ENCODE peak calls at places on chromosomes 5 and 9, in six cellular contexts. A is ovary, R is astrocyte, T is adrenal gland, F is pancreas, C is lower leg skin. N is an unnamed sample.

GRCh38 chr9:91727316-91727861 is 222.6 kb downstream of the ROR2 start:
- DNase-seq in F (peak; percentile 49), A (no peak), C (no peak), R (no peak), T (peak; percentile 56), N (no peak)

GRCh38 chr9:36112516-36112915 is 24.0 kb upstream of the GLIPR2 start:
- DNase-seq in R (no peak), F (no peak), T (no peak), C (no peak), A (no peak), N (no peak)

GRCh38 chr9:90974007-90974406 is 172.4 kb downstream of the SYK start:
- DNase-seq in F (no peak), R (peak; percentile 42), T (no peak), A (no peak), C (no peak), N (no peak)

GRCh38 chr5:42268630-42269029 is 154.6 kb upstream of the GHR start:
- DNase-seq in R (peak; percentile 14), A (no peak), T (no peak), C (no peak), F (no peak), N (no peak)

GRCh38 chr5:3352711-3353110 is 242.9 kb upstream of the IRX1 start:
- DNase-seq in T (no peak), R (no peak), F (no peak), A (no peak), C (no peak), N (no peak)

GRCh38 chr9:98917691-98918487 is 25.8 kb upstream of the COL15A1 start:
- DNase-seq in F (peak; percentile 68), C (no peak), A (peak; percentile 45), R (no peak), T (peak; percentile 51), N (no peak)

GRCh38 chr9:85040141-85040540 is 370.6 kb downstream of the NTRK2 start:
- DNase-seq in R (no peak), F (no peak), T (no peak), A (no peak), C (no peak), N (no peak)

GRCh38 chr5:166430491-166431319 is 1860.7 kb upstream of the WWC1 start:
- DNase-seq in C (no peak), F (no peak), T (no peak), R (no peak), A (no peak), N (no peak)

GRCh38 chr9:127014210-127014609 is 99.6 kb downstream of the RALGPS1 start:
- DNase-seq in A (no peak), C (no peak), F (no peak), R (peak; percentile 14), T (no peak), N (no peak)

GRCh38 chr5:33921005-33921404 is 15.2 kb upstream of the RXFP3 start:
- DNase-seq in R (no peak), A (no peak), T (no peak), C (no peak), F (no peak), N (no peak)

GRCh38 chr5:61257421-61257820 is 74.6 kb upstream of the ZSWIM6 start:
- DNase-seq in F (no peak), R (peak; percentile 18), C (no peak), A (no peak), T (no peak), N (no peak)

GRCh38 chr9:27117489-27118135 is 8.6 kb downstream of the TEK start:
- DNase-seq in C (peak; percentile 63), F (peak; percentile 23), T (peak; percentile 67), A (no peak), R (peak; percentile 59), N (no peak)

GRCh38 chr9:5453673-5454072 is 3.3 kb downstream of the CD274 start:
- DNase-seq in C (no peak), A (no peak), T (no peak), F (no peak), R (no peak), N (no peak)

GRCh38 chr9:120187758-120188157 is 392.2 kb downstream of the CDK5RAP2 start:
- DNase-seq in A (no peak), T (no peak), F (no peak), C (no peak), R (no peak), N (no peak)

GRCh38 chr9:101485873-101486692 is 47.6 kb upstream of the RNF20 start:
- DNase-seq in R (no peak), F (peak; percentile 48), A (peak; percentile 69), T (peak; percentile 38), C (no peak), N (no peak)

GRCh38 chr9:121187681-121188305 is 13.9 kb downstream of the RAB14 start:
- DNase-seq in F (no peak), T (no peak), C (no peak), A (no peak), R (peak; percentile 32), N (no peak)

GRCh38 chr9:108412755-108413154 is 443.0 kb downstream of the ACTL7B start:
- DNase-seq in F (no peak), R (no peak), C (no peak), T (no peak), A (no peak), N (no peak)

GRCh38 chr9:78114581-78114980 is 83.0 kb upstream of the GNAQ start:
- DNase-seq in C (no peak), A (no peak), F (no peak), T (no peak), R (no peak), N (no peak)

GRCh38 chr5:56259002-56259511 is 25.9 kb upstream of the ANKRD55 start:
- DNase-seq in A (no peak), C (no peak), T (no peak), R (peak; percentile 96), F (no peak), N (peak; percentile 87)

GRCh38 chr9:77019810-77020437 is 469 bp downstream of the FOXB2 start:
- DNase-seq in A (no peak), C (no peak), T (no peak), F (no peak), R (no peak), N (no peak)

GRCh38 chr9:120480707-120481106 is 99.3 kb downstream of the CDK5RAP2 start:
- DNase-seq in F (no peak), A (no peak), C (peak; percentile 29), R (no peak), T (peak; percentile 47), N (no peak)

GRCh38 chr9:83708515-83709158 is 879 bp upstream of the UBQLN1 start:
- DNase-seq in A (no peak), R (peak; percentile 33), C (peak; percentile 88), F (peak; percentile 70), T (peak; percentile 89), N (peak; percentile 7)

GRCh38 chr5:28275931-28276330 is 1237.5 kb upstream of the CDH9 start:
- DNase-seq in A (no peak), T (no peak), C (no peak), F (no peak), R (no peak), N (no peak)

DNA sequence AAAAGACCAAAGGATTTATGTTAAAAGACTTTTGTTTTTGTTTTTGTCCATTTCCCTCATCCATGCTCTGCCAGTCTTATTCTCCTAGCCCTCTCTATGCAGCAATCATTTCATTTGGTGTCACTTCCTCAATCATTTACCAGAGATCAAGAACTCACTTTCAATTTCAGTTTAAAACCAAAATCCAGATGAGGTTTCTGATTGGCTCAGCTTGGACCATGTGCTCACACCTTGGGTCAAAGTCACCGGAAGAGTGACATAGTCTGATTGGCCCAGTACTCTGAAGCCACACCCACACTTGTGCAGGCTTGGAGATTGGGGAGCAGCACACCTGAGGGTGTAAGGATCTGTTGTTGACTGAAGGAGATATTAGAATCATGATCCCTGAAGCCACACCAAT is 79.6 kb downstream of the TLR4 start:
- DNase-seq in C (no peak), T (no peak), F (no peak), R (no peak), A (no peak), N (no peak)
- H3K4me3 ChIP-seq in C (no peak overlapping the region), T (peak overlapping the region; percentile 50), F (no peak overlapping the region), R (no peak overlapping the region), A (no peak overlapping the region), N (no peak overlapping the region)

GRCh38 chr9:87909310-87910041 is 8.3 kb upstream of the SPATA31C1 start:
- DNase-seq in A (no peak), F (peak; percentile 93), R (no peak), C (no peak), T (no peak), N (no peak)
- TF ChIP-seq CTCF in A (no peak), F (no peak), R (no peak), C (no peak), T (no peak), N (no peak)

GRCh38 chr5:173234129-173234793 is 745 bp downstream of the NKX2-5 start:
- DNase-seq in R (no peak), A (no peak), F (no peak), T (no peak), C (no peak), N (no peak)

GRCh38 chr5:173231381-173231766 is 3.6 kb downstream of the NKX2-5 start:
- DNase-seq in F (no peak), C (no peak), R (no peak), A (no peak), T (no peak), N (no peak)

GRCh38 chr5:173231996-173232498 is 3.0 kb downstream of the NKX2-5 start:
- DNase-seq in C (no peak), F (no peak), R (no peak), T (no peak), A (no peak), N (no peak)

GRCh38 chr5:173232499-173233346 is 2.3 kb downstream of the NKX2-5 start:
- DNase-seq in A (no peak), C (no peak), T (no peak), F (no peak), R (no peak), N (no peak)

DNA sequence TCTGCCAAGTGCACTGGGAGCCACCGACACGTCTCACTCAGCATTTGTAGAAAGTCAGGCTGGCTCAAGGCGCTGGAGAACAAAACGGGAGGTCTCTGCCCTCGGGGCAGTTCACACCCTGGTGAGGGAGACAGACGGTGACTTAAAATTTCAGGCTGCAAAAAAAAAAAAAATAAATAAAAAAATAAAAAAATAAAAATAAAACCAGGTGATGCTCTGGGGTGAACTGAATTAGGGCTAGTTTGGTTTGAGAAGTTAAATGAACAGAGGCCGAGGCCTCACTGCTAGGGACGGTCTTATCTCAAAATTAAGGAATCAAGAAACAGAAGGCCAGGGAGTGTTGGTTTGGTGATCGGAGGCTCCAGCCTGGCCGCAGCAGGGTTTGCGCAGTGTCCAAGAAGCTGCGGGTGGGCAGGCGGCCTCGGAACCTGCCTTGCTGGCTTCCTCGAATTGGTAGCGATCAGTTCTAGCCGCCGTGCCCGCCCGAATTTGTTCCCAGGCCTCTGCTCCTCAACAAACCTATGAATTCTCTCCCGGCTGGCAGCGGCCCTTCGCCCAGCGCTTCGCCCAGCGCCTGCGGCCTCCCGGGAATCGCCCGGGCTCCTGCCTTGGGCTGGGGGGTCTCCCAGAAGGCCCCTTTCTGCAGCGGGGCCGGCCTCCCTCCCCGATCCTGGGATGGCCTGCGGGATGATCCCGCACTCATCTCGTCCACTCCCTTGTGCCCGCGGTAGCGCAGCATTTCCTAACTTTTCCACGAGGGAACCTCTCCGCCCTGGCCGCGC is 1.5 kb downstream of the NKX2-5 start:
- DNase-seq in R (no peak), T (no peak), A (no peak), F (no peak), C (no peak), N (no peak)
- H3K4me3 ChIP-seq in R (no peak overlapping the region), T (no peak overlapping the region), A (no peak overlapping the region), F (no peak overlapping the region), C (no peak overlapping the region), N (no peak overlapping the region)

GRCh38 chr5:96293966-96294886 is 138.8 kb downstream of the PCSK1 start:
- DNase-seq in T (no peak), F (no peak), A (no peak), R (peak; percentile 25), C (no peak), N (no peak)
- TF ChIP-seq CTCF in T (no peak), F (no peak), A (no peak), R (no peak), C (no peak), N (no peak)